ENCODE peak calls at places on chromosomes 11 and 22, in eight cellular contexts. M, Y, F, I, V, L, O and T are unnamed samples. For H3K27me3 and H3K4me1, the result is how much of the 10 kb centered on the place peaks cover.

GRCh38 chr22:23774922-23775436 is 2.3 kb downstream of the MMP11 start:
- DNase-seq in I (no peak), V (no peak), O (no peak), M (no peak), L (no peak), Y (no peak), F (no peak), T (no peak)

GRCh38 chr11:36409152-36409713 is 100.8 kb downstream of the TRAF6 start:
- DNase-seq in M (no peak), L (no peak), Y (no peak), I (peak), V (no peak), O (no peak), F (no peak), T (no peak)

GRCh38 chr11:2509481-2510001 is 64.7 kb downstream of the KCNQ1 start:
- DNase-seq in L (peak), V (peak), O (peak), Y (peak), M (no peak), F (peak), I (no peak), T (peak)

GRCh38 chr11:111586305-111586915 is 15.8 kb upstream of the SIK2 start:
- DNase-seq in Y (peak), V (no peak), I (peak), O (peak), M (peak), L (peak), F (peak), T (no peak)

GRCh38 chr11:27395556-27396258 is 32.7 kb upstream of the CCDC34 start:
- DNase-seq in V (no peak), F (no peak), Y (peak), L (no peak), M (peak), O (no peak), I (no peak), T (no peak)

GRCh38 chr22:49999901-50000586 is 12.5 kb downstream of the IL17REL start:
- DNase-seq in O (no peak), L (peak), I (no peak), F (no peak), M (no peak), Y (no peak), V (no peak), T (peak)

GRCh38 chr11:115153731-115154354 is 350.4 kb downstream of the CADM1 start:
- DNase-seq in M (no peak), L (no peak), Y (no peak), O (no peak), V (no peak), F (no peak), I (no peak), T (no peak)

GRCh38 chr22:36585841-36586240 is 56.9 kb upstream of the EIF3D start:
- DNase-seq in I (no peak), Y (no peak), O (no peak), F (no peak), L (no peak), V (no peak), M (no peak), T (no peak)

GRCh38 chr11:36149538-36150242 is 139.5 kb downstream of the COMMD9 start:
- DNase-seq in M (peak), Y (peak), V (no peak), L (peak), I (peak), F (peak), O (peak), T (peak)

GRCh38 chr22:36160499-36160942 is at the start of gene APOL3:
- DNase-seq in M (no peak), Y (peak), O (peak), V (no peak), F (no peak), I (peak), L (peak), T (no peak)

GRCh38 chr11:70118642-70119041 is 40.5 kb downstream of the ANO1 start:
- DNase-seq in M (no peak), O (no peak), V (no peak), I (no peak), Y (no peak), L (no peak), F (no peak), T (no peak)

GRCh38 chr11:70117567-70118194 is 39.6 kb downstream of the ANO1 start:
- DNase-seq in F (no peak), Y (no peak), V (no peak), I (no peak), O (no peak), M (no peak), L (no peak), T (no peak)

GRCh38 chr11:70116386-70117077 is 38.4 kb downstream of the ANO1 start:
- DNase-seq in O (no peak), Y (no peak), I (no peak), L (no peak), M (no peak), F (no peak), V (peak), T (no peak)

GRCh38 chr11:70120674-70121073 is 42.6 kb downstream of the ANO1 start:
- DNase-seq in F (no peak), L (no peak), I (no peak), M (no peak), Y (no peak), V (no peak), O (no peak), T (no peak)

GRCh38 chr11:70119502-70119901 is 41.4 kb downstream of the ANO1 start:
- DNase-seq in M (no peak), F (no peak), O (no peak), Y (no peak), V (no peak), I (no peak), L (no peak), T (no peak)
- H3K27me3 ChIP-seq in M (under half), F (under half), O (under half), Y (under half), V (under half), I (under half), L (under half), T (under half)

GRCh38 chr22:41471606-41472005 is 2.7 kb downstream of the ACO2 start:
- DNase-seq in I (no peak), Y (no peak), L (no peak), M (no peak), F (no peak), O (no peak), V (no peak), T (no peak)

GRCh38 chr22:41469218-41469851 is 418 bp downstream of the ACO2 start:
- DNase-seq in V (no peak), Y (no peak), O (no peak), I (no peak), L (no peak), F (no peak), M (no peak), T (no peak)

DNA sequence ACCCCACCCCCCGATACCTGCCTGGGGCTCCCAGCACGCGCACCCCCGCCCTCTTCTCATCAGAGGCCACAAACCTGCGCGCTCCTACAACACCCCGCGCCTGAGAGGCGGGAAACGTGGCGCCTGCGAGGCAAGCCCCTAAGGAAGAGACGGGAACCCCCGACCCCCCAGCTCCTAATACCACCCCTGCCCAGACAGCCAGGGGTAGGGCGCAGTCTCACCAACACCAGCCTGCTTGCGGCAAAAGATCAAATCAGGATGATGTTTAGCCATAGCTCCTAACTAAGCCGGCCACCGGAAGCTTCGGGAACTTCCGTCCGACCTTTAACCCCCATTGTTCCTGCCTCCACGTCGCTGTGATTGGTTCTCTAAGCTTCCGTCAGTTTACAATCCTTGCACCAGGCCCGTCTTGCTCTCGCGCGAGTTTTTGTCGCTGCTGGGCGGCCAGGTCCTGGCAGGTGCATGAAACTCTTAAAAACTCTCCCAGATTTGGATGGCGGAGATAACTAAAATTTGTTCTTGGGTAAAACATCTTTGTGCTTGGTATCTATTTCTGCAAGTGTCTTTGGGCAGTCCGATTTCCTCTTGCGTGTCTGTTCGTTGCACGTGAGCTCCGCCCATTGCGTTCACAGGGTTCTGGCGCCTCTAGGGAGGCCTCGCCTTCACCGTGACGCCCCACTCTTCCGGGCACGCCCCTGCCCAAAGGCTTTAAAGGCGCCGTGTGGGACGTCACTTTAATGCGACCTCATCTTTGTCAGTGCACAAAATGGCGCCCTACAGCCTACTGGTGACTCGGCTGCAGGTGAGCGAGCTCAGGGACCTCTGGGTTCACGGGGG is at the start of the genes ACO2 and PHF5A:
- DNase-seq in M (peak), F (peak), Y (peak), L (peak), O (peak), V (peak), I (peak), T (peak)
- TF ChIP-seq POLR2A in M (peak), F (peak), Y (peak), L (peak), O (peak), V (peak), I (peak), T (peak)

DNA sequence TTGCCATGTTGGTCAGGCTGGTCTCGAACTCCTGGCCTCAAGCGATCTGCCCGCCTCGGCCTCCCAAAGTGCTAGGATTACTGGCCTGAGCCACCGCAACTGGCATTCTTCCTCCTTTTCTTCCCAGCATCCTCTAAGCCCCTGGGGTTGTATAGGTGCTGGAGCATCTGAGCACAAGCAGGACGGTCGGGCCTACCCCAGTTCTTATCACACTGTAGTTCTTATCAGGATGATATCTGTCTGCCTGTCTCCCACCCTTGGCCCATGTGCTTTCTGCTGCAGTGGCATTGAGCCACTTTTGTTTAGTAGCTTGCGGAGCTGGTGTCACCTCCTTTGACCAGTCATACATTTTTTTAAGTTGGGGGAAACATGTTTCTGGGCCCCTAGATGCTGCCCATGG is 1.9 kb downstream of the RHOD start:
- DNase-seq in O (no peak), Y (no peak), M (no peak), V (no peak), L (no peak), F (no peak), I (no peak), T (no peak)
- H3K4me1 ChIP-seq in O (under half), Y (under half), M (half or more), V (under half), L (under half), F (under half), I (under half), T (under half)

GRCh38 chr11:20459865-20460264 is 72.3 kb downstream of the PRMT3 start:
- DNase-seq in M (no peak), V (no peak), Y (no peak), I (peak), F (no peak), O (no peak), L (no peak), T (no peak)
- H3K27me3 ChIP-seq in M (under half), V (under half), Y (under half), I (under half), F (under half), O (under half), L (under half), T (under half)